ENCODE peak calls at places on chromosome 1, in nine cellular contexts. E, C, T, K, H, G, X, F and V are unnamed samples.

GRCh38 chr1:174191255-174191906 is 32.1 kb downstream of the RABGAP1L start:
- DNase-seq in E (no peak), X (no peak), K (no peak), C (no peak), F (peak; percentile 13), T (no peak), H (no peak), G (no peak), V (no peak)

GRCh38 chr1:41109316-41110263 is 88.1 kb upstream of the SLFNL1 start:
- DNase-seq in X (peak; percentile 57), G (no peak), E (no peak), F (peak; percentile 55), H (no peak), T (peak; percentile 50), K (no peak), C (no peak), V (peak; percentile 7)

GRCh38 chr1:6912507-6912906 is 127.3 kb downstream of the CAMTA1 start:
- DNase-seq in E (no peak), T (no peak), C (no peak), X (no peak), H (no peak), G (no peak), F (no peak), K (no peak), V (no peak)

GRCh38 chr1:60273185-60273584 is 199.6 kb upstream of the C1orf87 start:
- DNase-seq in C (no peak), E (no peak), G (no peak), T (no peak), F (no peak), H (no peak), X (no peak), K (no peak), V (no peak)

GRCh38 chr1:175097361-175097760 is 29.7 kb downstream of the TNN start:
- DNase-seq in T (no peak), F (no peak), K (no peak), C (no peak), G (no peak), X (no peak), E (no peak), H (no peak), V (no peak)

GRCh38 chr1:43367026-43367903 is 546 bp downstream of the ELOVL1 start:
- DNase-seq in H (peak; percentile 43), C (peak; percentile 12), K (no peak), T (no peak), E (no peak), F (no peak), X (no peak), G (peak; percentile 48), V (no peak)

GRCh38 chr1:87478231-87478630 is 149.6 kb downstream of the LMO4 start:
- DNase-seq in F (no peak), E (no peak), G (no peak), T (no peak), K (peak; percentile 26), H (no peak), X (peak; percentile 46), C (no peak), V (no peak)

GRCh38 chr1:93692983-93693591 is 11.4 kb upstream of the BCAR3 start:
- DNase-seq in G (peak; percentile 37), H (no peak), T (no peak), C (no peak), X (no peak), E (no peak), F (no peak), K (no peak), V (peak; percentile 88)

GRCh38 chr1:199273837-199274379 is 635.1 kb downstream of the PTPRC start:
- DNase-seq in X (no peak), G (no peak), E (no peak), H (no peak), F (no peak), T (no peak), C (no peak), K (peak; percentile 10), V (no peak)

GRCh38 chr1:32487182-32487581 is 22.3 kb downstream of the ZBTB8B start:
- DNase-seq in X (no peak), C (no peak), E (no peak), T (no peak), G (no peak), H (no peak), F (no peak), K (no peak), V (no peak)

GRCh38 chr1:41478118-41478748 is 6.2 kb downstream of the EDN2 start:
- DNase-seq in T (no peak), E (no peak), C (no peak), H (no peak), X (no peak), K (no peak), F (no peak), G (no peak), V (no peak)

GRCh38 chr1:212242288-212242984 is 42.8 kb upstream of the PPP2R5A start:
- DNase-seq in X (no peak), H (no peak), E (no peak), K (no peak), F (no peak), G (no peak), C (no peak), T (no peak), V (no peak)

GRCh38 chr1:201696217-201696761 is 132.7 kb upstream of the IPO9 start:
- DNase-seq in F (peak; percentile 99), H (no peak), C (no peak), T (peak; percentile 47), E (no peak), X (peak; percentile 51), G (no peak), K (no peak), V (no peak)

GRCh38 chr1:207845109-207845508 is 65.8 kb downstream of the CD34 start:
- DNase-seq in C (no peak), H (no peak), K (no peak), E (no peak), G (no peak), T (no peak), X (no peak), F (no peak), V (no peak)

GRCh38 chr1:166166701-166167394 is at the start of gene FAM78B:
- DNase-seq in H (peak; percentile 51), F (no peak), T (peak; percentile 75), G (peak; percentile 59), X (peak; percentile 61), C (peak; percentile 29), K (peak; percentile 43), E (peak; percentile 17), V (peak; percentile 75)

GRCh38 chr1:176791911-176792310 is 328.9 kb downstream of the PAPPA2 start:
- DNase-seq in E (no peak), T (no peak), K (no peak), X (no peak), C (no peak), G (no peak), F (no peak), H (no peak), V (no peak)

GRCh38 chr1:154207262-154207661 is 1.1 kb upstream of the CFAP141 start:
- DNase-seq in H (no peak), E (no peak), C (no peak), K (no peak), F (no peak), T (peak; percentile 35), X (no peak), G (no peak), V (no peak)

GRCh38 chr1:82820816-82821215 is 1020.1 kb downstream of the ADGRL2 start:
- DNase-seq in E (no peak), C (no peak), T (no peak), F (no peak), H (no peak), X (no peak), K (no peak), G (no peak), V (no peak)

GRCh38 chr1:221725683-221726330 is 16.1 kb downstream of the DUSP10 start:
- DNase-seq in F (no peak), H (no peak), K (no peak), T (no peak), X (no peak), C (no peak), G (no peak), E (no peak), V (no peak)

GRCh38 chr1:43311521-43311920 is 10.7 kb downstream of the TIE1 start:
- DNase-seq in T (no peak), G (no peak), H (no peak), F (no peak), K (no peak), C (no peak), E (no peak), X (no peak), V (no peak)

GRCh38 chr1:96080925-96081324 is 640.7 kb upstream of the PTBP2 start:
- DNase-seq in K (no peak), E (no peak), G (no peak), X (no peak), F (no peak), H (no peak), T (no peak), C (no peak), V (no peak)

GRCh38 chr1:222794656-222795474 is 20.0 kb upstream of the DISP1 start:
- DNase-seq in T (no peak), C (no peak), K (peak; percentile 48), F (no peak), G (no peak), E (no peak), H (no peak), X (peak; percentile 72), V (no peak)

GRCh38 chr1:203117611-203118575 is 9.6 kb upstream of the ADORA1 start:
- DNase-seq in H (no peak), G (peak; percentile 46), X (peak; percentile 66), C (no peak), F (no peak), T (peak; percentile 63), E (no peak), K (peak; percentile 57), V (peak; percentile 57)